ENCODE peak calls at places on chromosomes 3 and 15, in five cellular contexts. C is posterior cingulate gyrus; P is activated T-cell treated with anti-CD3 and anti-CD28 coated beads, Interleukin-2, amount 50 U/mL, for 1 hour; G is CD4-positive, CD25-positive, alpha-beta regulatory T cell; W is NCI-H1417 treated with DMSO at 0.1 percent for 48 hours. R is an unnamed sample.

GRCh38 chr3:46910166-46910760 is 32.7 kb downstream of the PTH1R start:
- DNase-seq in C (no peak), P (no peak), G (no peak), W (no peak), R (no peak)

GRCh38 chr3:124714218-124714853 is 15.9 kb upstream of the UMPS start:
- DNase-seq in C (no peak), P (no peak), G (no peak), W (no peak), R (no peak)

GRCh38 chr3:29493109-29493508 is 212.2 kb downstream of the RBMS3 start:
- DNase-seq in C (no peak), P (no peak), G (no peak), W (no peak), R (no peak)

GRCh38 chr15:98682992-98683701 is 34.8 kb downstream of the IGF1R start:
- DNase-seq in C (no peak), P (no peak), G (no peak), W (no peak), R (no peak)

GRCh38 chr3:170724599-170724998 is 138.7 kb upstream of the SLC7A14 start:
- DNase-seq in C (no peak), P (no peak), G (no peak), W (no peak), R (no peak)

GRCh38 chr3:179292440-179292839 is 30.4 kb upstream of the ZNF639 start:
- DNase-seq in C (no peak), P (no peak), G (no peak), W (no peak), R (no peak)

GRCh38 chr3:14652-15051 is 181.9 kb upstream of the CHL1 start:
- DNase-seq in C (no peak), P (no peak), G (no peak), W (no peak), R (no peak)

GRCh38 chr15:34360298-34360697 is 6.7 kb downstream of the LPCAT4 start:
- DNase-seq in C (no peak), P (no peak), G (no peak), W (no peak), R (no peak)

GRCh38 chr3:34878488-34878887 is 760.8 kb upstream of the ARPP21 start:
- DNase-seq in C (no peak), P (no peak), G (no peak), W (no peak), R (no peak)